ENCODE peak calls at places on chromosome 12, in four cellular contexts. One of them, this sample, is unnamed.

GRCh38 chr12:3333991-3334391 is 157.0 kb upstream of the PRMT8 start:
- DNase-seq in GM10248: no peak
- DNase-seq in activated CD4-positive, alpha-beta T cell treated with anti-CD3 and anti-CD28 coated beads for 36 hours: no peak
- DNase-seq in lung microvascular endothelial cell: no peak
- DNase-seq in this sample: no peak

GRCh38 chr12:92151916-92152315 is 6.3 kb upstream of the BTG1 start:
- DNase-seq in lung microvascular endothelial cell: peak
- DNase-seq in GM10248: no peak
- DNase-seq in activated CD4-positive, alpha-beta T cell treated with anti-CD3 and anti-CD28 coated beads for 36 hours: no peak
- DNase-seq in this sample: no peak

GRCh38 chr12:3560295-3560620 is 69.3 kb downstream of the PRMT8 start:
- DNase-seq in GM10248: no peak
- DNase-seq in activated CD4-positive, alpha-beta T cell treated with anti-CD3 and anti-CD28 coated beads for 36 hours: no peak
- DNase-seq in lung microvascular endothelial cell: no peak
- DNase-seq in this sample: peak

GRCh38 chr12:79895804-79896203 is 39.1 kb downstream of the PPP1R12A start:
- DNase-seq in lung microvascular endothelial cell: no peak
- DNase-seq in activated CD4-positive, alpha-beta T cell treated with anti-CD3 and anti-CD28 coated beads for 36 hours: no peak
- DNase-seq in GM10248: no peak
- DNase-seq in this sample: no peak

GRCh38 chr12:120234643-120235368 is 30.7 kb downstream of the PXN start:
- DNase-seq in GM10248: no peak
- DNase-seq in lung microvascular endothelial cell: peak
- DNase-seq in activated CD4-positive, alpha-beta T cell treated with anti-CD3 and anti-CD28 coated beads for 36 hours: no peak
- DNase-seq in this sample: no peak

GRCh38 chr12:56150563-56150962 is 1.8 kb upstream of the MYL6B start:
- DNase-seq in GM10248: no peak
- DNase-seq in lung microvascular endothelial cell: peak
- DNase-seq in activated CD4-positive, alpha-beta T cell treated with anti-CD3 and anti-CD28 coated beads for 36 hours: no peak
- DNase-seq in this sample: no peak

GRCh38 chr12:108814462-108815211 is 42.7 kb downstream of the SSH1 start:
- DNase-seq in lung microvascular endothelial cell: peak
- DNase-seq in GM10248: no peak
- DNase-seq in activated CD4-positive, alpha-beta T cell treated with anti-CD3 and anti-CD28 coated beads for 36 hours: no peak
- DNase-seq in this sample: no peak

GRCh38 chr12:117402363-117402762 is 40.9 kb upstream of the NOS1 start:
- DNase-seq in GM10248: no peak
- DNase-seq in lung microvascular endothelial cell: no peak
- DNase-seq in activated CD4-positive, alpha-beta T cell treated with anti-CD3 and anti-CD28 coated beads for 36 hours: no peak
- DNase-seq in this sample: peak

GRCh38 chr12:58169826-58170225 is 228.5 kb downstream of the ATP23 start:
- DNase-seq in lung microvascular endothelial cell: no peak
- DNase-seq in activated CD4-positive, alpha-beta T cell treated with anti-CD3 and anti-CD28 coated beads for 36 hours: no peak
- DNase-seq in GM10248: no peak
- DNase-seq in this sample: no peak

This sample was measured in NAMALWA.